ENCODE peak calls at places on chromosome 18, in seven cellular contexts. One of them, this sample, is unnamed.

GRCh38 chr18:2356906-2357305 is 214.4 kb downstream of the METTL4 start:
- DNase-seq in esophagus squamous epithelium: no peak
- DNase-seq in tibial artery: no peak
- DNase-seq in Peyer's patch: no peak
- DNase-seq in IMR-90: no peak
- DNase-seq in lower lobe of right lung: no peak
- DNase-seq in breast epithelium: no peak
- DNase-seq in this sample: no peak

GRCh38 chr18:55321268-55322175 is 266.5 kb downstream of the TCF4 start:
- DNase-seq in IMR-90: peak; percentile 89
- DNase-seq in lower lobe of right lung: peak; percentile 91
- DNase-seq in tibial artery: peak; percentile 92
- DNase-seq in Peyer's patch: peak; percentile 87
- DNase-seq in esophagus squamous epithelium: peak; percentile 29
- DNase-seq in breast epithelium: peak; percentile 66
- DNase-seq in this sample: no peak

GRCh38 chr18:38019292-38019691 is 453.7 kb upstream of the CELF4 start:
- DNase-seq in breast epithelium: no peak
- DNase-seq in Peyer's patch: no peak
- DNase-seq in tibial artery: no peak
- DNase-seq in IMR-90: no peak
- DNase-seq in lower lobe of right lung: no peak
- DNase-seq in esophagus squamous epithelium: no peak
- DNase-seq in this sample: no peak

GRCh38 chr18:8659609-8660242 is 45.6 kb upstream of the MTCL1 start:
- DNase-seq in esophagus squamous epithelium: no peak
- DNase-seq in IMR-90: no peak
- DNase-seq in tibial artery: no peak
- DNase-seq in lower lobe of right lung: no peak
- DNase-seq in breast epithelium: no peak
- DNase-seq in Peyer's patch: no peak
- DNase-seq in this sample: no peak

GRCh38 chr18:13447621-13448020 is 229.1 kb downstream of the LDLRAD4 start:
- DNase-seq in breast epithelium: no peak
- DNase-seq in lower lobe of right lung: no peak
- DNase-seq in Peyer's patch: no peak
- DNase-seq in tibial artery: peak; percentile 85
- DNase-seq in IMR-90: peak; percentile 48
- DNase-seq in esophagus squamous epithelium: no peak
- DNase-seq in this sample: no peak

GRCh38 chr18:59954241-59954640 is 54.4 kb downstream of the PMAIP1 start:
- DNase-seq in tibial artery: no peak
- DNase-seq in IMR-90: no peak
- DNase-seq in esophagus squamous epithelium: no peak
- DNase-seq in lower lobe of right lung: no peak
- DNase-seq in breast epithelium: no peak
- DNase-seq in Peyer's patch: no peak
- DNase-seq in this sample: no peak

GRCh38 chr18:58865714-58866113 is 1.0 kb downstream of the ZNF532 start:
- DNase-seq in IMR-90: no peak
- DNase-seq in esophagus squamous epithelium: no peak
- DNase-seq in tibial artery: peak; percentile 23
- DNase-seq in lower lobe of right lung: no peak
- DNase-seq in breast epithelium: no peak
- DNase-seq in Peyer's patch: no peak
- DNase-seq in this sample: no peak

GRCh38 chr18:48819781-48820482 is 130.8 kb downstream of the SMAD7 start:
- DNase-seq in breast epithelium: peak; percentile 44
- DNase-seq in esophagus squamous epithelium: no peak
- DNase-seq in lower lobe of right lung: peak; percentile 20
- DNase-seq in tibial artery: peak; percentile 51
- DNase-seq in IMR-90: no peak
- DNase-seq in Peyer's patch: peak; percentile 13
- DNase-seq in this sample: no peak

GRCh38 chr18:59180150-59180845 is 39.7 kb upstream of the GRP start:
- DNase-seq in breast epithelium: no peak
- DNase-seq in esophagus squamous epithelium: no peak
- DNase-seq in tibial artery: no peak
- DNase-seq in IMR-90: peak; percentile 62
- DNase-seq in Peyer's patch: no peak
- DNase-seq in lower lobe of right lung: no peak
- DNase-seq in this sample: no peak

GRCh38 chr18:9021458-9021857 is 81.0 kb upstream of the NDUFV2 start:
- DNase-seq in breast epithelium: no peak
- DNase-seq in esophagus squamous epithelium: no peak
- DNase-seq in tibial artery: no peak
- DNase-seq in IMR-90: no peak
- DNase-seq in Peyer's patch: no peak
- DNase-seq in lower lobe of right lung: no peak
- DNase-seq in this sample: no peak

GRCh38 chr18:12377556-12378553 is 828 bp upstream of the AFG3L2 start:
- DNase-seq in esophagus squamous epithelium: no peak
- DNase-seq in IMR-90: no peak
- DNase-seq in breast epithelium: no peak
- DNase-seq in tibial artery: no peak
- DNase-seq in lower lobe of right lung: no peak
- DNase-seq in Peyer's patch: no peak
- DNase-seq in this sample: no peak

GRCh38 chr18:26290388-26290787 is 64.1 kb downstream of the TAF4B start:
- DNase-seq in tibial artery: no peak
- DNase-seq in Peyer's patch: no peak
- DNase-seq in IMR-90: no peak
- DNase-seq in lower lobe of right lung: no peak
- DNase-seq in breast epithelium: no peak
- DNase-seq in esophagus squamous epithelium: no peak
- DNase-seq in this sample: no peak

GRCh38 chr18:28045176-28045810 is 131.6 kb downstream of the CDH2 start:
- DNase-seq in lower lobe of right lung: no peak
- DNase-seq in breast epithelium: no peak
- DNase-seq in IMR-90: peak; percentile 86
- DNase-seq in esophagus squamous epithelium: no peak
- DNase-seq in Peyer's patch: no peak
- DNase-seq in tibial artery: no peak
- DNase-seq in this sample: no peak

GRCh38 chr18:13269599-13270011 is 51.0 kb downstream of the LDLRAD4 start:
- DNase-seq in breast epithelium: no peak
- DNase-seq in IMR-90: no peak
- DNase-seq in lower lobe of right lung: no peak
- DNase-seq in esophagus squamous epithelium: no peak
- DNase-seq in tibial artery: no peak
- DNase-seq in Peyer's patch: no peak
- DNase-seq in this sample: no peak

GRCh38 chr18:74590606-74591005 is 7.1 kb upstream of the ZNF407 start:
- DNase-seq in lower lobe of right lung: no peak
- DNase-seq in esophagus squamous epithelium: no peak
- DNase-seq in Peyer's patch: no peak
- DNase-seq in tibial artery: no peak
- DNase-seq in IMR-90: no peak
- DNase-seq in breast epithelium: no peak
- DNase-seq in this sample: no peak

DNA sequence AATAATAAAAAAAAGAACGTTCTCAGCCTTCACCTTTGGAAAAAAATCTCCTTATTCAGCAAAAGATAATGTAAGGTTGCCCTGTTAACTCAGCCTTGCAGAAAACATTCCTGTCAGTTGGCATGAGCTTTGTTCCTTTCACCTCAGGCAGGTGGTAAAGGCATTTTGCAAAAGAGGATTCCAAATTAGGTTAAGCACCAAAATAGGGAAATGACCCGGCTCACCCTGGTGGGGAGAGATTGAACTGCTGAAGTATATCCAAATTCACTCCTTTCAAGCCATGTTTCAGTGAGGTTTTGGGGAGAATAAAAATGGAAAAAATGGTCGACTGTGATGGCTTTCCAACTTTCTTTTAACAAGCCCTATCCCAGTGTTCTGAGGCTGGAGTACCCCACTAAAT is 1988.8 kb upstream of the PIK3C3 start:
- DNase-seq in Peyer's patch: no peak
- DNase-seq in esophagus squamous epithelium: no peak
- DNase-seq in tibial artery: no peak
- DNase-seq in IMR-90: no peak
- DNase-seq in breast epithelium: no peak
- DNase-seq in lower lobe of right lung: no peak
- DNase-seq in this sample: no peak
- TF ChIP-seq CTCF in Peyer's patch: no peak
- TF ChIP-seq CTCF in esophagus squamous epithelium: peak; percentile 16
- TF ChIP-seq CTCF in tibial artery: no peak
- TF ChIP-seq CTCF in IMR-90: no peak
- TF ChIP-seq CTCF in breast epithelium: no peak
- TF ChIP-seq CTCF in lower lobe of right lung: no peak
- TF ChIP-seq CTCF in this sample: no peak

GRCh38 chr18:79785831-79786230 is 11.9 kb upstream of the KCNG2 start:
- DNase-seq in esophagus squamous epithelium: no peak
- DNase-seq in Peyer's patch: no peak
- DNase-seq in IMR-90: no peak
- DNase-seq in lower lobe of right lung: peak; percentile 46
- DNase-seq in breast epithelium: peak; percentile 40
- DNase-seq in tibial artery: no peak
- DNase-seq in this sample: no peak
- H3K27me3 ChIP-seq in esophagus squamous epithelium: peaks cover 21% of the 10 kb centered on the region
- H3K27me3 ChIP-seq in Peyer's patch: peaks cover 8% of the 10 kb centered on the region
- H3K27me3 ChIP-seq in IMR-90: peaks cover 28% of the 10 kb centered on the region
- H3K27me3 ChIP-seq in lower lobe of right lung: peaks cover 69% of the 10 kb centered on the region
- H3K27me3 ChIP-seq in breast epithelium: peaks cover 6% of the 10 kb centered on the region
- H3K27me3 ChIP-seq in tibial artery: no peaks in the 10 kb centered on the region
- H3K27me3 ChIP-seq in this sample: peaks cover 55% of the 10 kb centered on the region

DNA sequence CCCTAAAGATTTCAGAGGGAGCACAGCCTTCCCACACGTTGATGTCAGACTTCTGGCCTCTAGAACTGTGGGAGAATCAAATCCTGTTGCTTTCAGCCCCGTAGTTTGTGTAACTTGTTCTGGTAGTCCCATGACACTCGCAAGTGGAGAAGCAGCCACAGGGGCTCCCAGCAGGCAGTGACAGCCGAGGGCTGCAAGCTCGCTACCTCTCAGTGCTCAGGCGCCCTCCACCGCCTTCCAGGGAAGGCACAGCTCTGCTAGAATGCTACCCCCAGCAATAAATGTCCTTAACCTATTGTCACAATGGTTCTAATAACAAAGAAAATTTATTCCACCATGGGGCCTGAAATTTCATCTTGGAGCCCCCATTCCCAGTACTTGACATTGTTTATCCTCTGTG is 143.1 kb upstream of the ZNF236 start:
- DNase-seq in breast epithelium: no peak
- DNase-seq in esophagus squamous epithelium: no peak
- DNase-seq in lower lobe of right lung: no peak
- DNase-seq in tibial artery: no peak
- DNase-seq in IMR-90: no peak
- DNase-seq in Peyer's patch: no peak
- DNase-seq in this sample: no peak
- H3K27ac ChIP-seq in breast epithelium: no peak overlapping the region
- H3K27ac ChIP-seq in esophagus squamous epithelium: no peak overlapping the region
- H3K27ac ChIP-seq in lower lobe of right lung: no peak overlapping the region
- H3K27ac ChIP-seq in tibial artery: no peak overlapping the region
- H3K27ac ChIP-seq in IMR-90: no peak overlapping the region
- H3K27ac ChIP-seq in Peyer's patch: no peak overlapping the region
- H3K27ac ChIP-seq in this sample: no peak overlapping the region

GRCh38 chr18:23108496-23108895 is 26.8 kb upstream of the CABLES1 start:
- DNase-seq in esophagus squamous epithelium: no peak
- DNase-seq in IMR-90: no peak
- DNase-seq in breast epithelium: no peak
- DNase-seq in tibial artery: no peak
- DNase-seq in lower lobe of right lung: no peak
- DNase-seq in Peyer's patch: no peak
- DNase-seq in this sample: no peak

GRCh38 chr18:23105581-23106219 is 29.6 kb upstream of the CABLES1 start:
- DNase-seq in IMR-90: no peak
- DNase-seq in breast epithelium: no peak
- DNase-seq in lower lobe of right lung: no peak
- DNase-seq in esophagus squamous epithelium: no peak
- DNase-seq in Peyer's patch: no peak
- DNase-seq in tibial artery: no peak
- DNase-seq in this sample: no peak

GRCh38 chr18:23105030-23105429 is 30.3 kb upstream of the CABLES1 start:
- DNase-seq in Peyer's patch: no peak
- DNase-seq in tibial artery: no peak
- DNase-seq in esophagus squamous epithelium: no peak
- DNase-seq in lower lobe of right lung: no peak
- DNase-seq in IMR-90: no peak
- DNase-seq in breast epithelium: no peak
- DNase-seq in this sample: no peak

GRCh38 chr18:23107718-23108117 is 27.6 kb upstream of the CABLES1 start:
- DNase-seq in Peyer's patch: no peak
- DNase-seq in IMR-90: peak; percentile 33
- DNase-seq in breast epithelium: no peak
- DNase-seq in esophagus squamous epithelium: no peak
- DNase-seq in lower lobe of right lung: no peak
- DNase-seq in tibial artery: peak; percentile 10
- DNase-seq in this sample: no peak

DNA sequence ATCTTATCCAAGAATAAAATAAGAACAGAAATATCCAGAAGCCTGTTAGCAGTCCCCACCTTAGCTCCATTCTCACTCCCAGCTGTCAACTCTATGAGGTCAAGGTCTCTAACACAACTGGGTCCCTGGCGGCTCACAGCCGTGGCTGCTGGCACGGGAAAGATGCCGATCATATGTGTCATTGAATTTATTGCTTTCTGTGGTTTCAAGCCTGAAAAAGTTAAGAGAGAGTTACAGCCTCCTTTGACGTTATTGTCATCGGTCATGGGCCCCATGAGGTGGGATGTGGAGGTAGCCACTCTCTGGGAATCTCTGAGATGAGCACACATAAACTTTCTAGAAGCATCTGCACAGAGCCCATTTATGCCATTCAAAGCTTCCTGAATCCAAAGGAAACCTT is 28.7 kb upstream of the CABLES1 start:
- DNase-seq in IMR-90: peak; percentile 96
- DNase-seq in Peyer's patch: no peak
- DNase-seq in breast epithelium: no peak
- DNase-seq in lower lobe of right lung: no peak
- DNase-seq in esophagus squamous epithelium: no peak
- DNase-seq in tibial artery: peak; percentile 78
- DNase-seq in this sample: no peak
- TF ChIP-seq CTCF in IMR-90: no peak
- TF ChIP-seq CTCF in Peyer's patch: peak; percentile 35
- TF ChIP-seq CTCF in breast epithelium: no peak
- TF ChIP-seq CTCF in lower lobe of right lung: no peak
- TF ChIP-seq CTCF in esophagus squamous epithelium: no peak
- TF ChIP-seq CTCF in tibial artery: peak; percentile 12
- TF ChIP-seq CTCF in this sample: no peak

DNA sequence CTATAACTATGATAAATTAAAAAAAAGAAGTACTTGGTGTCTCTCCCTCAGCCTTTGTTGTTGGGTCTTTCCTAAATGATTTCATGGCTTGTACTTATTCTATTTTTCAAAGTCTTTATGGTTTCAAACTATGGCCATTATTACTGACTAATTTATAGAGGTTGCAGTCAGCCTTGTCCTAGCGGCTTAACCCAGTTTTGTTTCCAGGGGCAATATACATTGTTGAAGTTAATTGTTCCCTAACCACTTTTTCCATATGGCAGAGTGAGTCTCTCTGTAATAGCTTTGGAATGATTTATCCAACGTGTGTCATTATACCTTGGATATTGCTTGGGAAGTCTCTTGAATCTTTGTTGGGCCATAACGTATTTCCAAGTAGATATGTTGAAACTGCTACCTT is 408.8 kb downstream of the HRH4 start:
- DNase-seq in Peyer's patch: no peak
- DNase-seq in lower lobe of right lung: no peak
- DNase-seq in tibial artery: no peak
- DNase-seq in breast epithelium: no peak
- DNase-seq in esophagus squamous epithelium: no peak
- DNase-seq in IMR-90: no peak
- DNase-seq in this sample: no peak
- H3K27me3 ChIP-seq in Peyer's patch: no peaks in the 10 kb centered on the region
- H3K27me3 ChIP-seq in lower lobe of right lung: no peaks in the 10 kb centered on the region
- H3K27me3 ChIP-seq in tibial artery: no peaks in the 10 kb centered on the region
- H3K27me3 ChIP-seq in breast epithelium: no peaks in the 10 kb centered on the region
- H3K27me3 ChIP-seq in esophagus squamous epithelium: no peaks in the 10 kb centered on the region
- H3K27me3 ChIP-seq in IMR-90: no peaks in the 10 kb centered on the region
- H3K27me3 ChIP-seq in this sample: no peaks in the 10 kb centered on the region

This sample was measured in CD4-positive, alpha-beta T cell.